ENCODE peak calls at places on chromosomes 5 and 9, in six cellular contexts. E, F, D, V, N and W are unnamed samples.

GRCh38 chr9:137057545-137057944 is 3.7 kb upstream of the ENTPD2 start:
- DNase-seq in E (no peak), F (no peak), D (no peak), V (no peak), N (no peak), W (no peak)

GRCh38 chr5:17020586-17021362 is 84.7 kb upstream of the MYO10 start:
- DNase-seq in E (no peak), F (no peak), D (no peak), V (no peak), N (no peak), W (no peak)

GRCh38 chr9:137168907-137169763 is 716 bp downstream of the LRRC26 start:
- DNase-seq in E (peak), F (no peak), D (no peak), V (no peak), N (peak), W (no peak)

GRCh38 chr5:30594331-30594730 is 599.2 kb upstream of the CDH6 start:
- DNase-seq in E (no peak), F (no peak), D (no peak), V (no peak), N (no peak), W (no peak)

GRCh38 chr9:102205251-102205650 is 466.8 kb upstream of the GRIN3A start:
- DNase-seq in E (no peak), F (no peak), D (no peak), V (no peak), N (no peak), W (no peak)

GRCh38 chr9:4833781-4834560 is 41.2 kb downstream of the RCL1 start:
- DNase-seq in E (no peak), F (no peak), D (no peak), V (no peak), N (no peak), W (no peak)

GRCh38 chr9:123064662-123065061 is 31.2 kb downstream of the GPR21 start:
- DNase-seq in E (no peak), F (no peak), D (no peak), V (no peak), N (no peak), W (no peak)

GRCh38 chr9:88993327-88993726 is 2.1 kb downstream of the S1PR3 start:
- DNase-seq in E (no peak), F (no peak), D (no peak), V (no peak), N (no peak), W (no peak)

GRCh38 chr5:14668247-14668646 is 3.7 kb downstream of the OTULIN start:
- DNase-seq in E (no peak), F (no peak), D (no peak), V (no peak), N (no peak), W (no peak)

GRCh38 chr5:71907589-71908145 is 188.6 kb downstream of the CARTPT start:
- DNase-seq in E (no peak), F (no peak), D (no peak), V (no peak), N (no peak), W (no peak)

GRCh38 chr9:126397056-126397455 is 70.4 kb downstream of the MVB12B start:
- DNase-seq in E (no peak), F (no peak), D (no peak), V (no peak), N (peak), W (no peak)

GRCh38 chr5:168724227-168724626 is 145.1 kb upstream of the PANK3 start:
- DNase-seq in E (no peak), F (no peak), D (no peak), V (no peak), N (no peak), W (no peak)

GRCh38 chr5:53037141-53037859 is 48.1 kb downstream of the ITGA2 start:
- DNase-seq in E (peak), F (no peak), D (no peak), V (no peak), N (no peak), W (peak)

GRCh38 chr9:109745335-109746283 is 34.4 kb upstream of the PALM2AKAP2 start:
- DNase-seq in E (no peak), F (peak), D (peak), V (no peak), N (no peak), W (no peak)

GRCh38 chr5:127041571-127041970 is 11.2 kb upstream of the MARCHF3 start:
- DNase-seq in E (peak), F (no peak), D (no peak), V (no peak), N (no peak), W (no peak)

GRCh38 chr5:3359642-3360041 is 236.0 kb upstream of the IRX1 start:
- DNase-seq in E (no peak), F (no peak), D (no peak), V (no peak), N (no peak), W (no peak)

GRCh38 chr9:84669293-84670105 is at the start of gene NTRK2:
- DNase-seq in E (peak), F (peak), D (peak), V (peak), N (no peak), W (no peak)

GRCh38 chr5:56910123-56910951 is 941 bp downstream of the SETD9 start:
- DNase-seq in E (peak), F (peak), D (no peak), V (peak), N (peak), W (no peak)

GRCh38 chr9:114372971-114373591 is 14.7 kb downstream of the AKNA start:
- DNase-seq in E (no peak), F (peak), D (no peak), V (peak), N (peak), W (no peak)

GRCh38 chr5:81895312-81895711 is 76.5 kb upstream of the ATG10 start:
- DNase-seq in E (no peak), F (no peak), D (no peak), V (no peak), N (no peak), W (no peak)

GRCh38 chr5:103541114-103541513 is 21.5 kb downstream of the NUDT12 start:
- DNase-seq in E (no peak), F (no peak), D (no peak), V (no peak), N (no peak), W (no peak)

GRCh38 chr5:35229076-35230042 is 928 bp downstream of the PRLR start:
- DNase-seq in E (peak), F (no peak), D (no peak), V (no peak), N (peak), W (no peak)

GRCh38 chr5:36168737-36169136 is 16.8 kb downstream of the SKP2 start:
- DNase-seq in E (no peak), F (no peak), D (no peak), V (no peak), N (no peak), W (no peak)

GRCh38 chr9:14372437-14373318 is 58.7 kb upstream of the NFIB start:
- DNase-seq in E (peak), F (peak), D (no peak), V (no peak), N (no peak), W (no peak)

GRCh38 chr9:108994695-108995094 is 18.6 kb downstream of the CTNNAL1 start:
- DNase-seq in E (no peak), F (peak), D (no peak), V (peak), N (peak), W (no peak)

DNA sequence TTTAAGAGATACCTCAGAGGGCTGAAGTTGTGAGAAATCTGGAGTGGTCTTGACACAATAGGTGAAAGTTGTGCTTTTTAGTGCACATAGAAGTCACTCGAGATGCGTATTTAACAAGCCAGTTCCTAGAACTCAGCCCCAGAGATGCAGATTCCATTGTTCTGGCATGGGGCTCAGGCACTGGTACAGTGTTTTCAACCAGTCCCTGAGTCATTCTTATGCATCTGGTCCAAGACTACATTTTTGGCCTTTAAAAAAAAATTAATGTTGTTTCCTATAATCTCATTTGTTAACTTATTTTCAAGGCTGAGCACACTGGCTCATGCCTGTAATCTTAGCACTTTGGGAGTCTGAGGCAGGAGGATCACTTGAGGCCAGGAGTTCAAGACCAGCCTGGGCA is 29.6 kb downstream of the PTTG1 start:
- DNase-seq in E (no peak), F (no peak), D (no peak), V (no peak), N (no peak), W (no peak)
- H3K27ac ChIP-seq in E (no peak), F (no peak), D (no peak), V (no peak), N (no peak), W (no peak)

GRCh38 chr5:32541241-32541640 is 44.1 kb upstream of the SUB1 start:
- DNase-seq in E (no peak), F (no peak), D (no peak), V (no peak), N (no peak), W (no peak)

GRCh38 chr5:32539981-32540380 is 45.4 kb upstream of the SUB1 start:
- DNase-seq in E (no peak), F (no peak), D (no peak), V (no peak), N (no peak), W (no peak)

GRCh38 chr5:32543291-32543690 is 42.1 kb upstream of the SUB1 start:
- DNase-seq in E (no peak), F (no peak), D (no peak), V (no peak), N (no peak), W (no peak)

GRCh38 chr5:32540446-32540845 is 44.9 kb upstream of the SUB1 start:
- DNase-seq in E (no peak), F (no peak), D (no peak), V (no peak), N (no peak), W (no peak)

GRCh38 chr5:32542216-32543059 is 42.9 kb upstream of the SUB1 start:
- DNase-seq in E (peak), F (no peak), D (no peak), V (no peak), N (no peak), W (no peak)
- H3K27ac ChIP-seq in E (no peak), F (no peak), D (no peak), V (no peak), N (no peak), W (no peak)

DNA sequence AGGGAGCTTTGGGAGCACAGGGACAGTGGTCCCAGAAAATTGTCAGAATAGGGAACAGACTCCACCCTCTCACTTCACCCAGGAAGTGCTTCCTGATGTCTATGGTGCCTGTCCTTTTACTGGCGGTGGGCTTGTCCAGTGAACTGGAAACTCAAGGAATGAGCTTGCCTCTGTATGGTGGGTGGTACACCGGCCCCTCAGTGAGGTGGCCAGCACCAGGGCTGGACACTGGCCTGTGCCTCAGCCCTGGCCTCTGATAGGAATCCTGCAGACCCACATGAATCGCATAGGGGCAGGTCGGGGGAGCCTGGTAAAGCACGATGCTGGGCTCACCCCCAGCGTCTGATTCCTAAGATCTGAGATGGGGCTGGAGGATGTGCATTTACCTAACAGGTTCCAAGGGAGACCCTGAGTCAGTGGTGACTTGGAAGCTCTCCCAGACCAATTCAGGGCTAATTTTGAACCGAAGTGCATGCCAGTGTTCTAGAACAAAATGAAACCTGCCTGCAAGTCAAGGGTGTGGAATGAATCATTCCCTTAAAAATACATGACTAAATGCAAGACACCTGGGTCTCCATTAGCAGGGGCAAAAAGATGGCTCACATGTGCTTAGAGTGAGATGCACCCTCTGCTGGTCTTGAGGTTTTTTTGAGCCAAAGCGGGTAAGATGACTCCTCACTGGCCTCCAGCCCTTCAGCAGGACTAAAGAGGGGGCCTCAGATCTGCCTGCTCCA is 178.3 kb downstream of the HSPA4 start:
- DNase-seq in E (peak), F (no peak), D (no peak), V (no peak), N (no peak), W (peak)
- H3K27ac ChIP-seq in E (peak), F (no peak), D (no peak), V (no peak), N (no peak), W (peak)

GRCh38 chr5:65047225-65047624 is 278.5 kb downstream of the CWC27 start:
- DNase-seq in E (no peak), F (no peak), D (no peak), V (no peak), N (no peak), W (no peak)

GRCh38 chr5:65037845-65038815 is 269.4 kb downstream of the CWC27 start:
- DNase-seq in E (no peak), F (peak), D (no peak), V (no peak), N (no peak), W (no peak)

GRCh38 chr5:65043843-65044359 is 275.2 kb downstream of the CWC27 start:
- DNase-seq in E (no peak), F (no peak), D (no peak), V (no peak), N (no peak), W (no peak)

DNA sequence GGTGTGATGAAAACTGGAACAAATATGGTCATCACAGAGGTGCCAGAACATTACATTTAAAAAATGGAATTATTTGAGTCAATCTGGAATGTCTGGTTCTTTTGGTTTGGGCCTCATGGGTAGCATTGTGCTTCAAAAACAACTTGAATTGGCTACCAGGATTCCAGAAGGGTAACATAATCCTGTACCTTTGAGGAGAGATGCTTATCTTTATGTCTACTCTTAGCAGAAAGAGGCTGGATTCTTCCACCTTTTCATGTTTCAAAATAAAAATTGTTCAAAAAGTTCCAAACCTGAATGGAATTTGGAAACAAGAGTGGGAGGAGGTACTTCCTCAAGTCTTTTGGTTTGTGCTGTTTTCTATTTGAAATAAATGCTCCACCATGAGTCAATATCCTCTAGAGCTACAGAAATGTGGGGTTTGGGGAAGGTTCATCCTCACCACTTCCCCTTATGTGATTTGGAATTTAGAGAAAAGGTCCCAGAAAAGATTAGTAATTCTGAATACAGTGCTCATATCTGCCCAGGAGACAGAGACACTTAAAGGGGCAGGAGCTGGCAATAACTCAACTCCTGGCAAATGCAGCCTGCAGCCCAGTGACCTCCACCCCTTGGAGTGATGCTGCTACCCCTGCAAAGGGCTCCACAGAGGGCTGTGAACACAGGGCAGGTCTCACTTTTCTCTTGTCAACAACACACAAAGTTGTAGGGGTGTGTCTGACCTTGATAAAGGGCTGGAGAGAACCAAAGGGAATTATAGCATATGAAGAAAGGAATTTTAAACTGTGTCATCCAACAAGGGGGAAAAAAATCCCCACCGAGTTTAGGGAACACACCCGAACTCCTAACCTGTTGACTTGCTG is 272.8 kb downstream of the CWC27 start:
- DNase-seq in E (no peak), F (no peak), D (no peak), V (no peak), N (no peak), W (no peak)
- H3K27ac ChIP-seq in E (no peak), F (peak), D (no peak), V (no peak), N (no peak), W (no peak)

DNA sequence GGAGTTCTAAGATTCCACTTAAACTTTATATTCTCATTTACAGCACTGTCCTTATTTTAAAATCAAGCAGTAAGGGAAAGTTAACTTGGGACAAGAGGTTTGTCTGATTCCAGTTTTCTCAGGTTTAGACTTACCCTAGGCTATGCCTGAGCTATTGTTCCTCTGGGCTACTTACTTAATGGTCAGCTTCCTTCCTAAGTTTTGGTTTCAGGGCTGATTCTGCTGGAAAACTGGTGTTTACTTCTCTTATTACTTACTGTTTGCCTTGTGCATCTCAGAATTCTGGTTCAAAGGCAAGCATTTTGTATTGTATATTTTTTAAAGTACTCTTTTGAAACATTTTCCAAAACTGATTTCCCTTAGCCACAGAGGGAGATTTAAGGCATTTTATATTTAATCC is 289.8 kb downstream of the ARHGAP26 start:
- DNase-seq in E (no peak), F (no peak), D (no peak), V (no peak), N (no peak), W (no peak)
- H3K27ac ChIP-seq in E (no peak), F (peak), D (no peak), V (peak), N (no peak), W (peak)

GRCh38 chr5:145056805-145057204 is 778.3 kb downstream of the PRELID2 start:
- DNase-seq in E (no peak), F (no peak), D (no peak), V (no peak), N (no peak), W (no peak)

DNA sequence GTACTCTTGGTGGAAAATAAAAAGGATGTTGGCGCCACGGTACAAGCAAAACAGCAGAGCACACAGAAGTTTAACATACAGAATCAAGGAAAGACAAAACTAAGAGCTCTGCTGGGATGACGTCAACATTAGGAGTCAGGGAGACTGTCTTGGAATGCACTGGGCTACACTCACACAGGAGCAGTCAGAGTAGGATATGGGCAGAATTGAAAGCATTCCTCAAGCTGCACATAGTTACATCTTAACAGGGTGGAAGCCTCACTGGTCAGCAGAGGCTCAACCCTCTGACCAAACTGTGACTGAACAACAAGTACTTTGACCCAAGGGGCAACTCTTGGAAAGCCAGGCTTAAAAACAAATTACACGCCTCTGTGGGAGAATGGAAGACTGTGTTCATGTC is 772.9 kb downstream of the PRELID2 start:
- DNase-seq in E (no peak), F (no peak), D (no peak), V (no peak), N (no peak), W (no peak)
- H3K27ac ChIP-seq in E (no peak), F (no peak), D (no peak), V (no peak), N (no peak), W (no peak)